ENCODE peak calls at places on chromosomes 3 and 15, in five cellular contexts. T, O, H, D and B are unnamed samples.

GRCh38 chr3:126132751-126133511 is 47.5 kb downstream of the ALDH1L1 start:
- DNase-seq in T (no peak), O (no peak), H (peak), D (no peak), B (peak)

GRCh38 chr15:74768771-74769342 is 13.0 kb upstream of the CSK start:
- DNase-seq in T (no peak), O (no peak), H (peak), D (no peak), B (no peak)

GRCh38 chr3:126338796-126339241 is 18.4 kb downstream of the KLF15 start:
- DNase-seq in T (peak), O (no peak), H (peak), D (no peak), B (peak)

GRCh38 chr3:134059680-134060560 is 30.2 kb upstream of the SLCO2A1 start:
- DNase-seq in T (peak), O (no peak), H (no peak), D (no peak), B (no peak)

GRCh38 chr3:152779649-152780048 is 55.3 kb upstream of the P2RY1 start:
- DNase-seq in T (no peak), O (no peak), H (no peak), D (no peak), B (no peak)

GRCh38 chr3:58627580-58627894 is 39.0 kb downstream of the FAM3D start:
- DNase-seq in T (no peak), O (no peak), H (peak), D (no peak), B (no peak)

GRCh38 chr3:5079761-5080160 is 42.3 kb upstream of the ARL8B start:
- DNase-seq in T (no peak), O (no peak), H (no peak), D (no peak), B (no peak)

GRCh38 chr3:188279696-188280398 is 125.9 kb downstream of the LPP start:
- DNase-seq in T (no peak), O (no peak), H (no peak), D (no peak), B (no peak)

GRCh38 chr3:6989608-6990291 is 128.8 kb downstream of the GRM7 start:
- DNase-seq in T (no peak), O (no peak), H (no peak), D (no peak), B (no peak)

GRCh38 chr15:101240364-101240763 is 11.5 kb downstream of the CHSY1 start:
- DNase-seq in T (no peak), O (no peak), H (no peak), D (no peak), B (no peak)

GRCh38 chr15:91942676-91943417 is 89.3 kb downstream of the SLCO3A1 start:
- DNase-seq in T (peak), O (peak), H (peak), D (peak), B (no peak)

GRCh38 chr3:21466491-21466890 is 284.5 kb downstream of the ZNF385D start:
- DNase-seq in T (no peak), O (no peak), H (no peak), D (no peak), B (no peak)

GRCh38 chr3:16512435-16513140 is 911 bp downstream of the RFTN1 start:
- DNase-seq in T (peak), O (peak), H (no peak), D (no peak), B (no peak)

GRCh38 chr3:130433306-130433705 is 83.7 kb upstream of the COL6A6 start:
- DNase-seq in T (no peak), O (no peak), H (no peak), D (no peak), B (no peak)

GRCh38 chr15:70348581-70349344 is 251.0 kb upstream of the TLE3 start:
- DNase-seq in T (no peak), O (no peak), H (peak), D (no peak), B (peak)

GRCh38 chr3:117398166-117398954 is 688.8 kb downstream of the TUSC7 start:
- DNase-seq in T (no peak), O (no peak), H (peak), D (no peak), B (no peak)

GRCh38 chr3:45381168-45381852 is 7.1 kb upstream of the LARS2 start:
- DNase-seq in T (no peak), O (no peak), H (no peak), D (no peak), B (no peak)

GRCh38 chr3:133377396-133377795 is 22.5 kb upstream of the BFSP2 start:
- DNase-seq in T (no peak), O (no peak), H (no peak), D (no peak), B (no peak)

GRCh38 chr3:71111784-71112440 is 471.6 kb downstream of the FOXP1 start:
- DNase-seq in T (no peak), O (no peak), H (no peak), D (no peak), B (no peak)

GRCh38 chr3:114586119-114586518 is 292.3 kb downstream of the TIGIT start:
- DNase-seq in T (no peak), O (no peak), H (no peak), D (no peak), B (no peak)

GRCh38 chr15:72285927-72286516 is 13.7 kb upstream of the PARP6 start:
- DNase-seq in T (no peak), O (peak), H (peak), D (no peak), B (no peak)

GRCh38 chr3:49707113-49707480 is 12.4 kb downstream of the AMIGO3 start:
- DNase-seq in T (no peak), O (no peak), H (no peak), D (no peak), B (no peak)

GRCh38 chr3:57012847-57013246 is 47.6 kb upstream of the SPATA12 start:
- DNase-seq in T (no peak), O (no peak), H (no peak), D (no peak), B (no peak)

GRCh38 chr15:101497484-101498034 is 8.1 kb upstream of the PCSK6 start:
- DNase-seq in T (no peak), O (no peak), H (no peak), D (no peak), B (no peak)

GRCh38 chr3:59180006-59180405 is 130.2 kb upstream of the CFAP20DC start:
- DNase-seq in T (no peak), O (no peak), H (no peak), D (no peak), B (no peak)

GRCh38 chr15:100684591-100684990 is 82.2 kb downstream of the ASB7 start:
- DNase-seq in T (no peak), O (no peak), H (no peak), D (no peak), B (no peak)

GRCh38 chr3:122416966-122417365 is 1.1 kb upstream of the WDR5B start:
- DNase-seq in T (no peak), O (no peak), H (peak), D (no peak), B (no peak)

GRCh38 chr3:122415104-122415744 is 638 bp downstream of the WDR5B start:
- DNase-seq in T (no peak), O (no peak), H (peak), D (peak), B (peak)

GRCh38 chr3:122414391-122414790 is 1.5 kb downstream of the WDR5B start:
- DNase-seq in T (no peak), O (no peak), H (no peak), D (no peak), B (no peak)

GRCh38 chr3:122421101-122421500 is 5.2 kb upstream of the WDR5B start:
- DNase-seq in T (no peak), O (no peak), H (no peak), D (no peak), B (no peak)

GRCh38 chr3:122415762-122416654 is at the start of gene WDR5B:
- DNase-seq in T (peak), O (peak), H (peak), D (peak), B (peak)
- TF ChIP-seq CTCF in T (no peak), O (no peak), H (no peak), D (peak), B (no peak)

GRCh38 chr3:111764645-111765091 is 94.4 kb upstream of the PHLDB2 start:
- DNase-seq in T (no peak), O (no peak), H (no peak), D (peak), B (no peak)
- TF ChIP-seq CTCF in T (no peak), O (no peak), H (no peak), D (peak), B (no peak)

GRCh38 chr3:158912188-158912587 is 110.3 kb downstream of the MFSD1 start:
- DNase-seq in T (no peak), O (no peak), H (no peak), D (no peak), B (no peak)
- TF ChIP-seq CTCF in T (no peak), O (no peak), H (no peak), D (no peak), B (peak)

GRCh38 chr3:52472239-52472783 is 16.9 kb downstream of the NISCH start:
- DNase-seq in T (no peak), O (no peak), H (no peak), D (no peak), B (no peak)

GRCh38 chr3:52470920-52471319 is 15.5 kb downstream of the NISCH start:
- DNase-seq in T (no peak), O (no peak), H (no peak), D (no peak), B (no peak)

GRCh38 chr3:52469001-52469400 is 13.6 kb downstream of the NISCH start:
- DNase-seq in T (no peak), O (no peak), H (no peak), D (no peak), B (no peak)

GRCh38 chr3:52473031-52473430 is 17.6 kb downstream of the NISCH start:
- DNase-seq in T (no peak), O (no peak), H (no peak), D (no peak), B (no peak)

DNA sequence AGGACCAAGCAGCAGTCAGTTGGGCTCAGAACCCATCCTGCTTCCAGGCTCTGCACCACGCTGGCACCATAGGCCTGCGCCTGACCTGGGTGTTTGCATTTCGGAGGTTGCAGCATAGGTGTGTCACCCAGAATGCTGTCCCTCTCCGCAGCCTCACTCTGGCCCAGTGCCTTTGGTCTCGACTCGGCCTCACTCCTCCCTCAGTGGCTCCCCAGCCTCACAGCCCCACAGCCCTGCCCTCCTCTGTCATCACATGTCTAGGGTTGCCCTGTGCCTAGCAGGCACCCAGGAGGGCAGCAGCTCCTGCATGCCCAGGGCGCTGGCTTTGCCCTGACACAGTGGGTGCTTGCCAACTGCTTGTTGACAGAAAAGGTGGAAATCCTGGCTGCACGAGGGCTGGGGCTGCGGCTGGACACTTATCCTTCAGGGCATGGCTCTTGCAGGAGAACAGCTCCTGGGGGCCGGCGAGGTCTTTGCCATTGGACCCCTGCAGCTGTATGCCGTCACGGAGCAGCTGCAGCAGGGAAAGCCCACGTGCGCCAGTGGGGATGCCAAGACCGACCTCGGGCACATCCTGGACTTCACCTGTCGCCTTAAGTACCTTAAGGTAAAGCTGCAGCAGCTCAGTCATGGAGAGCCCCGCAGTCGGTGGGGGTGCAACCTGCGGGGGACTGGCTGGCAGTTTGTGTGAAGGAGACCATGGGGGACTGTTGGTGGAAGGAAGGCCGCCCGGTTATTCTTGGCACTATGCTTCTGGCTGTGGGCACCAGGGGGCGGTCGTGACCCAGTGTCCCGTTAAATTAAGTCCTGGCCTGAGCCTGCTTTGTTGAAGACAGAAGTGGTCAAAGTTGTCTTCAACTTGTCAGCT is 16.2 kb downstream of the NISCH start:
- DNase-seq in T (peak), O (no peak), H (peak), D (no peak), B (no peak)
- TF ChIP-seq CTCF in T (peak), O (peak), H (peak), D (peak), B (peak)

GRCh38 chr3:38138347-38139190 is at the start of gene MYD88:
- DNase-seq in T (peak), O (peak), H (peak), D (no peak), B (peak)
- TF ChIP-seq CTCF in T (no peak), O (no peak), H (no peak), D (no peak), B (peak)